ENCODE peak calls at places on chromosomes 5 and 9, in nine cellular contexts. T, S, N, J, G, R, O, C and W are unnamed samples.

GRCh38 chr5:138953370-138954256 is 78.5 kb upstream of the LRRTM2 start:
- DNase-seq in N (peak), S (no peak), C (peak), G (no peak), J (no peak), R (peak), O (peak), T (no peak), W (no peak)

GRCh38 chr9:92141144-92142129 is 26.2 kb upstream of the SPTLC1 start:
- DNase-seq in C (peak), G (peak), J (peak), R (no peak), T (no peak), O (peak), N (peak), S (peak), W (peak)

GRCh38 chr9:95644377-95644776 is 127.6 kb upstream of the PTCH1 start:
- DNase-seq in J (peak), T (no peak), S (no peak), R (no peak), O (no peak), C (no peak), N (no peak), G (no peak), W (no peak)

GRCh38 chr9:122131401-122131921 is 28.1 kb downstream of the NDUFA8 start:
- DNase-seq in T (no peak), O (peak), R (no peak), N (peak), G (no peak), C (no peak), J (no peak), S (peak), W (no peak)

GRCh38 chr5:157558089-157558595 is 17.4 kb downstream of the ADAM19 start:
- DNase-seq in O (no peak), R (no peak), T (no peak), G (no peak), C (peak), N (peak), J (no peak), S (no peak), W (peak)

GRCh38 chr9:131179561-131180219 is 54.3 kb downstream of the NUP214 start:
- DNase-seq in R (no peak), J (peak), S (no peak), N (peak), O (no peak), T (no peak), G (no peak), C (no peak), W (no peak)

GRCh38 chr5:75167345-75167744 is 69.3 kb downstream of the ANKRD31 start:
- DNase-seq in R (no peak), G (peak), S (peak), T (no peak), N (peak), C (peak), J (no peak), O (no peak), W (no peak)

GRCh38 chr9:22041792-22042191 is 32.7 kb upstream of the CDKN2B start:
- DNase-seq in C (peak), R (no peak), N (peak), S (no peak), O (no peak), J (no peak), T (no peak), G (no peak), W (no peak)

GRCh38 chr5:140926211-140926902 is at the start of gene PCDHAC1:
- DNase-seq in R (peak), N (peak), J (peak), G (peak), S (peak), C (no peak), O (peak), T (peak), W (peak)